ENCODE peak calls at places on chromosomes 16 and 17, in nine cellular contexts. S is H7, H is DMS79 treated with DMSO at 0.1 percent for 48 hours, O is activated gamma-delta T cell, V is psoas muscle, C is T-helper 17 cell, T is NCI-H2081, X is MCF 10A, I is activated T-helper 1 cell treated with Interleukin-2 at 50 U/mL for 16 hours. R is an unnamed sample.

GRCh38 chr16:75025766-75026165 is 26.9 kb downstream of the ZNRF1 start:
- DNase-seq in X (no peak), C (no peak), V (no peak), T (no peak), O (no peak), I (no peak), S (no peak), H (no peak), R (no peak)

GRCh38 chr17:12395733-12396354 is 269.8 kb upstream of the MYOCD start:
- DNase-seq in T (no peak), H (no peak), O (no peak), V (no peak), I (no peak), X (peak), C (no peak), S (peak), R (no peak)

GRCh38 chr16:47834485-47835024 is 321.2 kb downstream of the ABCC12 start:
- DNase-seq in C (no peak), I (no peak), X (no peak), O (no peak), H (no peak), V (no peak), T (no peak), S (no peak), R (no peak)

GRCh38 chr17:78919816-78920516 is 5.2 kb downstream of the TIMP2 start:
- DNase-seq in H (no peak), V (peak), O (no peak), C (no peak), I (no peak), T (no peak), S (no peak), X (no peak), R (no peak)

GRCh38 chr17:78735832-78736525 is 46.1 kb downstream of the CYTH1 start:
- DNase-seq in H (no peak), I (no peak), C (no peak), T (no peak), X (peak), V (no peak), S (no peak), O (no peak), R (no peak)

GRCh38 chr16:47008174-47008573 is 34.7 kb upstream of the DNAJA2 start:
- DNase-seq in I (no peak), O (no peak), H (no peak), S (no peak), T (no peak), X (no peak), C (no peak), V (no peak), R (no peak)

GRCh38 chr17:32828822-32829221 is 48.1 kb downstream of the MYO1D start:
- DNase-seq in S (no peak), H (peak), V (no peak), T (no peak), O (no peak), X (no peak), I (no peak), C (no peak), R (no peak)

GRCh38 chr16:48011466-48011865 is 144.3 kb downstream of the ABCC12 start:
- DNase-seq in H (no peak), S (no peak), T (no peak), I (no peak), X (no peak), O (no peak), V (no peak), C (no peak), R (no peak)

GRCh38 chr17:77353684-77354419 is 213.1 kb downstream of the SEC14L1 start:
- DNase-seq in H (no peak), X (no peak), S (peak), V (no peak), T (no peak), C (no peak), I (no peak), O (no peak), R (no peak)

GRCh38 chr16:65749566-65749965 is 616.9 kb upstream of the CDH5 start:
- DNase-seq in T (no peak), X (no peak), O (no peak), V (no peak), H (no peak), C (no peak), S (no peak), I (no peak), R (no peak)

GRCh38 chr16:88306860-88307545 is 75.8 kb upstream of the ZNF469 start:
- DNase-seq in V (peak), T (no peak), O (no peak), S (no peak), X (peak), C (no peak), H (no peak), I (no peak), R (no peak)

GRCh38 chr16:67277294-67277998 is 1.9 kb upstream of the PLEKHG4 start:
- DNase-seq in X (peak), H (no peak), C (no peak), T (no peak), V (peak), I (no peak), O (no peak), S (no peak), R (no peak)

GRCh38 chr16:2692948-2693651 is 10.8 kb downstream of the KCTD5 start:
- DNase-seq in S (peak), O (no peak), I (no peak), C (no peak), V (peak), T (no peak), H (no peak), X (no peak), R (no peak)

GRCh38 chr17:31803494-31804213 is 55.4 kb downstream of the COPRS start:
- DNase-seq in V (no peak), S (no peak), O (no peak), X (no peak), H (no peak), I (no peak), T (peak), C (no peak), R (no peak)

GRCh38 chr17:1977583-1978395 is 47.3 kb downstream of the RTN4RL1 start:
- DNase-seq in O (no peak), I (no peak), X (no peak), S (peak), H (peak), C (no peak), V (no peak), T (no peak), R (no peak)

GRCh38 chr16:81468269-81468902 is 23.8 kb downstream of the CMIP start:
- DNase-seq in X (no peak), O (no peak), H (no peak), T (no peak), V (no peak), S (no peak), C (no peak), I (no peak), R (no peak)

GRCh38 chr16:81366316-81366932 is 51.7 kb downstream of the GAN start:
- DNase-seq in T (peak), S (peak), C (no peak), X (peak), H (peak), O (no peak), V (no peak), I (no peak), R (peak)

GRCh38 chr17:36989173-36989572 is 40.4 kb downstream of the AATF start:
- DNase-seq in V (no peak), S (no peak), I (no peak), C (no peak), O (no peak), H (no peak), T (no peak), X (no peak), R (no peak)

GRCh38 chr16:67426950-67427349 is 4.0 kb upstream of the HSD11B2 start:
- DNase-seq in I (no peak), H (no peak), O (no peak), V (no peak), X (no peak), T (no peak), C (no peak), S (no peak), R (no peak)

GRCh38 chr17:41116292-41116691 is 1.9 kb downstream of the KRTAP4-11 start:
- DNase-seq in I (no peak), T (no peak), O (no peak), S (no peak), X (no peak), H (no peak), C (no peak), V (no peak), R (no peak)

GRCh38 chr16:51556694-51557327 is 405.7 kb upstream of the SALL1 start:
- DNase-seq in O (no peak), C (no peak), T (no peak), H (no peak), I (no peak), X (peak), S (no peak), V (no peak), R (no peak)

GRCh38 chr17:64150237-64151015 is 20.5 kb upstream of the ERN1 start:
- DNase-seq in H (no peak), O (no peak), V (peak), S (no peak), T (peak), I (no peak), X (peak), C (no peak), R (no peak)

GRCh38 chr17:50056217-50056960 is 479 bp downstream of the ITGA3 start:
- DNase-seq in V (peak), O (peak), H (peak), S (peak), C (peak), T (peak), I (peak), X (peak), R (peak)

R was measured in NCI-H1105 treated with DMSO at 0.1 percent for 48 hours.